ENCODE peak calls at places on chromosomes 12 and 14, in seven cellular contexts. O is GM23338, U is mammary epithelial cell, X is neural progenitor cell, T is keratinocyte, K is endothelial cell of umbilical vein, Q is H1. I is an unnamed sample.

GRCh38 chr14:77275041-77275854 is 4.2 kb upstream of the NGB start:
- DNase-seq in O (peak), U (no peak), X (peak), T (no peak), K (no peak), Q (no peak), I (no peak)

GRCh38 chr14:38047518-38047917 is 160.2 kb upstream of the SSTR1 start:
- DNase-seq in O (no peak), U (no peak), X (no peak), T (no peak), K (peak), Q (no peak), I (no peak)

GRCh38 chr12:71300772-71301675 is 138.6 kb upstream of the LGR5 start:
- DNase-seq in O (no peak), U (no peak), X (no peak), T (no peak), K (no peak), Q (no peak), I (no peak)

GRCh38 chr14:32738206-32738871 is 200.3 kb upstream of the NPAS3 start:
- DNase-seq in O (no peak), U (peak), X (no peak), T (no peak), K (no peak), Q (no peak), I (no peak)

GRCh38 chr14:23365353-23366162 is 586 bp upstream of the EFS start:
- DNase-seq in O (peak), U (no peak), X (peak), T (no peak), K (no peak), Q (peak), I (peak)

GRCh38 chr14:75418779-75419768 is 8.7 kb upstream of the JDP2 start:
- DNase-seq in O (peak), U (no peak), X (peak), T (no peak), K (no peak), Q (peak), I (no peak)

GRCh38 chr12:120971299-120972180 is 6.8 kb upstream of the HNF1A start:
- DNase-seq in O (peak), U (peak), X (peak), T (peak), K (peak), Q (no peak), I (peak)

GRCh38 chr12:11836282-11836963 is 186.9 kb downstream of the ETV6 start:
- DNase-seq in O (no peak), U (no peak), X (no peak), T (no peak), K (no peak), Q (no peak), I (no peak)

GRCh38 chr12:26795899-26796298 is 37.1 kb downstream of the ITPR2 start:
- DNase-seq in O (no peak), U (no peak), X (no peak), T (no peak), K (no peak), Q (no peak), I (no peak)

GRCh38 chr12:60872850-60873713 is 1277.3 kb downstream of the SLC16A7 start:
- DNase-seq in O (no peak), U (no peak), X (no peak), T (no peak), K (no peak), Q (peak), I (no peak)

GRCh38 chr12:16384732-16385131 is 37.3 kb downstream of the MGST1 start:
- DNase-seq in O (peak), U (no peak), X (no peak), T (no peak), K (no peak), Q (no peak), I (no peak)

GRCh38 chr12:124609041-124609984 is 41.9 kb upstream of the NCOR2 start:
- DNase-seq in O (peak), U (peak), X (no peak), T (peak), K (peak), Q (no peak), I (no peak)

GRCh38 chr12:19412844-19413243 is 26.4 kb upstream of the AEBP2 start:
- DNase-seq in O (no peak), U (no peak), X (no peak), T (no peak), K (no peak), Q (no peak), I (no peak)

GRCh38 chr14:89485264-89485663 is 68.2 kb upstream of the FOXN3 start:
- DNase-seq in O (no peak), U (no peak), X (no peak), T (no peak), K (no peak), Q (no peak), I (no peak)

GRCh38 chr12:57175428-57176138 is 28.2 kb upstream of the LRP1-AS start:
- DNase-seq in O (peak), U (peak), X (peak), T (peak), K (peak), Q (peak), I (peak)

GRCh38 chr12:99128246-99128645 is 483.2 kb downstream of the APAF1 start:
- DNase-seq in O (no peak), U (no peak), X (no peak), T (no peak), K (no peak), Q (no peak), I (no peak)

GRCh38 chr14:96588410-96589249 is 86.4 kb downstream of the PAPOLA start:
- DNase-seq in O (no peak), U (no peak), X (no peak), T (no peak), K (no peak), Q (no peak), I (no peak)

GRCh38 chr12:104588048-104588942 is 131.5 kb downstream of the CHST11 start:
- DNase-seq in O (no peak), U (peak), X (no peak), T (peak), K (peak), Q (no peak), I (peak)

GRCh38 chr12:79692860-79693605 is 2.3 kb upstream of the PAWR start:
- DNase-seq in O (no peak), U (peak), X (no peak), T (no peak), K (no peak), Q (no peak), I (peak)

GRCh38 chr12:109033239-109034196 is 12.7 kb upstream of the SVOP start:
- DNase-seq in O (peak), U (no peak), X (no peak), T (no peak), K (no peak), Q (peak), I (no peak)

GRCh38 chr14:104749111-104749649 is 3.8 kb upstream of the SIVA1 start:
- DNase-seq in O (no peak), U (peak), X (peak), T (no peak), K (no peak), Q (no peak), I (peak)

GRCh38 chr12:38886064-38886463 is 19.3 kb downstream of the CPNE8 start:
- DNase-seq in O (no peak), U (peak), X (no peak), T (peak), K (no peak), Q (no peak), I (peak)

GRCh38 chr12:48286665-48287064 is 64.1 kb downstream of the ZNF641 start:
- DNase-seq in O (peak), U (no peak), X (peak), T (no peak), K (no peak), Q (no peak), I (peak)

GRCh38 chr14:50830932-50831703 is at the start of gene NIN:
- DNase-seq in O (peak), U (peak), X (peak), T (no peak), K (peak), Q (peak), I (peak)

GRCh38 chr12:62522984-62523383 is 56.4 kb downstream of the MON2 start:
- DNase-seq in O (no peak), U (no peak), X (no peak), T (no peak), K (no peak), Q (no peak), I (peak)

GRCh38 chr12:54967461-54967860 is 17.1 kb downstream of the TESPA1 start:
- DNase-seq in O (no peak), U (peak), X (no peak), T (peak), K (peak), Q (no peak), I (no peak)

GRCh38 chr14:104967414-104968152 is 10.6 kb downstream of the AHNAK2 start:
- DNase-seq in O (peak), U (peak), X (peak), T (no peak), K (peak), Q (peak), I (peak)

GRCh38 chr14:59664741-59665140 is 88.1 kb upstream of the CCDC175 start:
- DNase-seq in O (no peak), U (no peak), X (no peak), T (no peak), K (no peak), Q (no peak), I (peak)

GRCh38 chr14:58200480-58200841 is 512 bp downstream of the ACTR10 start:
- DNase-seq in O (no peak), U (no peak), X (no peak), T (no peak), K (no peak), Q (no peak), I (peak)

GRCh38 chr14:26255213-26255612 is 342.6 kb downstream of the NOVA1 start:
- DNase-seq in O (peak), U (no peak), X (peak), T (no peak), K (peak), Q (no peak), I (peak)

DNA sequence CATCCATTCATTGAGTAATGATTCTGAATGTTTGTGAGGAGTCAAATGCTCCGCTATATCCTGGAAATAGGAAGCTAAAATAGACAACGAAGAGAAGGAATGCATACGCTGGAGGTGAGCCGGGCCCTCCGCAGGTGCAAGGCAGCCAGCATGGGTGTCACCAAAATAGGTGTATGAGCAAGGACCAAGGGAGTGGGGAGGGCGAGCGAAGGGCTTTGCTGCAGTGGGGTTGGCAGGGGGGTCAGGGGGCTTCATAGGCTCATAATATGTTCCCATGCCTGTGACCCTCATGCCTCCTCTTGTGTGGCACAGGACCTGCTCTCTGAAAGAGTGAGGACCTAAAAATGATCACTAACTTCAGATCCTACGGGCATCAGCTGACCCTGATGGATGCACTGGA is 73.0 kb downstream of the PRMT8 start:
- DNase-seq in O (no peak), U (no peak), X (no peak), T (no peak), K (no peak), Q (no peak), I (no peak)
- TF ChIP-seq EZH2 in O (no peak), U (no peak), X (no peak), T (no peak), K (no peak), Q (no peak), I (no peak)

GRCh38 chr12:7129647-7130536 is at the start of gene CLSTN3:
- DNase-seq in O (peak), U (peak), X (peak), T (no peak), K (peak), Q (peak), I (peak)
- H3K27ac ChIP-seq in O (peak), U (no peak), X (no peak), T (peak), K (no peak), Q (no peak), I (no peak)

DNA sequence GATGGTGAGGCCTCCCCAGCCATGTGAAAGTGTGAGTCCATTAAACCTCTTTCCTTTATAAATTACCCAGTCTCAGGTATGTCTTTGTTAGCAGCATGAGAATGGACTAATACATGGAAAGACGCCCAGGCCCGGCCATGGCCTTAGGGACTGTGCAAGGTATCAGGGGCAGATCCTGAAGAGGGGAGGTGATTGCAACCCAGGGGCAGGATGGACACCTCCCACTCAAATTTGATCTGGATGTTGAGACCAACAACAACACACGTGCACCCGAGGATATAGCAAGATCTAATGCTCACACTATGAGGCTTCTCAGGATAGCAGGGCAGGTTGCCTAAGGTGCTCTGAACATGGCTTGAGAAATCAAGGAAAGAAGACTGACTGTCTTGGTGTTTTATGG is 13.5 kb upstream of the SERPINA4 start:
- DNase-seq in O (no peak), U (no peak), X (no peak), T (no peak), K (no peak), Q (no peak), I (no peak)
- TF ChIP-seq EZH2 in O (no peak), U (no peak), X (no peak), T (no peak), K (no peak), Q (no peak), I (no peak)

GRCh38 chr12:6452908-6453630 is 1.2 kb downstream of the TAPBPL start:
- DNase-seq in O (no peak), U (no peak), X (no peak), T (no peak), K (no peak), Q (no peak), I (peak)

GRCh38 chr12:6450869-6451347 is 934 bp upstream of the TAPBPL start:
- DNase-seq in O (peak), U (no peak), X (no peak), T (no peak), K (no peak), Q (no peak), I (no peak)

GRCh38 chr12:6452245-6452731 is 446 bp downstream of the TAPBPL start:
- DNase-seq in O (no peak), U (no peak), X (peak), T (no peak), K (no peak), Q (peak), I (peak)

GRCh38 chr12:6451348-6452244 is at the start of gene TAPBPL:
- DNase-seq in O (peak), U (peak), X (peak), T (no peak), K (peak), Q (peak), I (peak)

GRCh38 chr12:6450091-6450868 is 1.6 kb upstream of the TAPBPL start:
- DNase-seq in O (no peak), U (no peak), X (peak), T (no peak), K (no peak), Q (no peak), I (peak)
- H3K27ac ChIP-seq in O (no peak), U (no peak), X (peak), T (no peak), K (no peak), Q (peak), I (no peak)

GRCh38 chr12:1533205-1533601 is 61.2 kb downstream of the FBXL14 start:
- DNase-seq in O (no peak), U (no peak), X (no peak), T (no peak), K (no peak), Q (no peak), I (peak)

GRCh38 chr12:1532367-1532752 is 62.0 kb downstream of the FBXL14 start:
- DNase-seq in O (no peak), U (no peak), X (no peak), T (no peak), K (no peak), Q (no peak), I (peak)

GRCh38 chr12:1531654-1532366 is 62.6 kb downstream of the FBXL14 start:
- DNase-seq in O (no peak), U (no peak), X (no peak), T (no peak), K (no peak), Q (no peak), I (peak)

GRCh38 chr12:1533602-1534304 is 60.6 kb downstream of the FBXL14 start:
- DNase-seq in O (no peak), U (peak), X (no peak), T (no peak), K (no peak), Q (no peak), I (peak)

DNA sequence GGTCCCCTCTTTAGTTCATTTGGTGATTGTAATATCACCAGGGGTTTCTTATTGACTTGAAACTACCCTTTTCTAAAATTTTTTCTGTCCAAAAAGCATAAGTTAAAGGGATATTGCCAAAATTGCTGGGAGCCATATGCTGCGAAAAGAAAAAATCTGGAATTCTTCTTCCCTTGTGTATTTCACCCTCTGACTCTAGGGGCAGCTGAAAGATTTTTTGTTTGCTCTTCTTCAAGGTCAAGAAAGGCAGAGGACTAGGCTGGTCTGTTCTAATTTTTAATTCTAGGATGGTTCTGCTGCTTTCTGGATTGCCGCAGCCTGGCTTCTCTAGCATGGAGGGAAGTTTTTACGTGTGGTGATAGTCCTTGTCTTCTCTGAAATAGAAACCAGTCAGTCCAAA is 61.6 kb downstream of the FBXL14 start:
- DNase-seq in O (no peak), U (no peak), X (no peak), T (no peak), K (no peak), Q (no peak), I (peak)
- TF ChIP-seq EZH2 in O (no peak), U (no peak), X (no peak), T (no peak), K (no peak), Q (no peak), I (no peak)

GRCh38 chr14:103746706-103747105 is 31.1 kb downstream of the ZFYVE21 start:
- DNase-seq in O (no peak), U (no peak), X (no peak), T (no peak), K (no peak), Q (no peak), I (peak)
- H3K27ac ChIP-seq in O (no peak), U (no peak), X (no peak), T (no peak), K (no peak), Q (no peak), I (no peak)

GRCh38 chr12:114735680-114736374 is 51.9 kb upstream of the TBX3 start:
- DNase-seq in O (no peak), U (no peak), X (peak), T (no peak), K (no peak), Q (peak), I (no peak)
- TF ChIP-seq EZH2 in O (peak), U (no peak), X (peak), T (no peak), K (no peak), Q (peak), I (no peak)

I was measured in GM23248.